ENCODE peak calls at places on chromosomes 11 and 22, in seven cellular contexts. L is stimulated activated CD4-positive, alpha-beta T cell treated with anti-CD3 and anti-CD28 coated beads, Interleukin-1b, Interleukin-23, amount 100 ng/mL, for 1 hour; A is transverse colon; D is GM20000; B is posterior vena cava; C is tibial artery; X is stimulated activated CD8-positive, alpha-beta memory T cell treated with anti-CD3 and anti-CD28 coated beads, Interleukin-4, amount 100 ng/mL, for 24 hours. E is an unnamed sample.
A peak's percentile ranks its signal among the peaks of the same experiment; 100 is the strongest.

GRCh38 chr11:18698341-18699268 is at the start of gene TMEM86A:
- DNase-seq in L (peak; percentile 81), A (peak; percentile 95), D (peak; percentile 96), B (peak; percentile 97), C (peak; percentile 94), X (peak; percentile 84), E (peak; percentile 96)

GRCh38 chr22:25837288-25837900 is 95.4 kb downstream of the MYO18B start:
- DNase-seq in L (no peak), A (no peak), D (no peak), B (no peak), C (no peak), X (no peak), E (no peak)

GRCh38 chr11:125404811-125405481 is 91.1 kb downstream of the FEZ1 start:
- DNase-seq in L (peak; percentile 36), A (peak; percentile 63), D (peak; percentile 81), B (peak; percentile 90), C (peak; percentile 63), X (peak; percentile 56), E (peak; percentile 88)

GRCh38 chr11:113982306-113982705 is 7.4 kb downstream of the HTR3A start:
- DNase-seq in L (no peak), A (no peak), D (no peak), B (no peak), C (no peak), X (no peak), E (no peak)

GRCh38 chr22:29625090-29625825 is 21.8 kb downstream of the NF2 start:
- DNase-seq in L (no peak), A (peak; percentile 34), D (peak; percentile 47), B (no peak), C (peak; percentile 46), X (no peak), E (peak; percentile 65)

GRCh38 chr11:115421338-115422012 is 82.7 kb downstream of the CADM1 start:
- DNase-seq in L (no peak), A (no peak), D (no peak), B (no peak), C (no peak), X (no peak), E (no peak)

GRCh38 chr22:20084547-20085413 is 4.7 kb downstream of the DGCR8 start:
- DNase-seq in L (no peak), A (no peak), D (no peak), B (no peak), C (no peak), X (no peak), E (no peak)

GRCh38 chr11:71988050-71988449 is 10.7 kb upstream of the IL18BP start:
- DNase-seq in L (no peak), A (no peak), D (no peak), B (no peak), C (no peak), X (no peak), E (no peak)

GRCh38 chr11:79059171-79059570 is 381.7 kb downstream of the TENM4 start:
- DNase-seq in L (no peak), A (no peak), D (no peak), B (no peak), C (no peak), X (no peak), E (no peak)

GRCh38 chr11:26583550-26583949 is 11.5 kb upstream of the MUC15 start:
- DNase-seq in L (no peak), A (no peak), D (no peak), B (no peak), C (no peak), X (no peak), E (no peak)

GRCh38 chr11:126355926-126356897 is 726 bp downstream of the ST3GAL4 start:
- DNase-seq in L (no peak), A (no peak), D (peak; percentile 47), B (peak; percentile 84), C (no peak), X (no peak), E (peak; percentile 79)

GRCh38 chr11:76371170-76371569 is 9.8 kb downstream of the THAP12 start:
- DNase-seq in L (no peak), A (no peak), D (peak; percentile 39), B (no peak), C (no peak), X (no peak), E (no peak)

GRCh38 chr22:46777609-46777970 is 15.1 kb downstream of the TBC1D22A start:
- DNase-seq in L (no peak), A (no peak), D (no peak), B (peak; percentile 85), C (peak; percentile 62), X (no peak), E (no peak)

GRCh38 chr22:45629469-45630089 is 42.1 kb upstream of the ATXN10 start:
- DNase-seq in L (no peak), A (no peak), D (no peak), B (peak; percentile 38), C (no peak), X (no peak), E (no peak)

GRCh38 chr11:68146704-68147474 is 25.7 kb upstream of the CHKA start:
- DNase-seq in L (no peak), A (peak; percentile 84), D (no peak), B (no peak), C (no peak), X (no peak), E (no peak)

GRCh38 chr11:2213384-2213842 is 41.8 kb upstream of the TH start:
- DNase-seq in L (no peak), A (no peak), D (no peak), B (peak; percentile 58), C (no peak), X (peak; percentile 41), E (peak; percentile 58)

GRCh38 chr11:119056397-119056999 is 507 bp downstream of the HYOU1 start:
- DNase-seq in L (no peak), A (peak; percentile 70), D (peak; percentile 47), B (no peak), C (no peak), X (peak; percentile 7), E (peak; percentile 69)

GRCh38 chr11:3644817-3645235 is at the start of gene ART1:
- DNase-seq in L (no peak), A (no peak), D (no peak), B (no peak), C (no peak), X (no peak), E (no peak)

GRCh38 chr11:110463153-110463552 is 33.4 kb downstream of the FDX1 start:
- DNase-seq in L (no peak), A (peak; percentile 46), D (no peak), B (peak; percentile 86), C (peak; percentile 48), X (peak; percentile 10), E (peak; percentile 75)

GRCh38 chr22:20024225-20025087 is 3.5 kb downstream of the TANGO2 start:
- DNase-seq in L (no peak), A (no peak), D (no peak), B (peak; percentile 72), C (no peak), X (no peak), E (no peak)

GRCh38 chr11:27370374-27370773 is 7.4 kb upstream of the CCDC34 start:
- DNase-seq in L (no peak), A (no peak), D (no peak), B (no peak), C (no peak), X (no peak), E (no peak)

GRCh38 chr11:68579455-68579854 is 104.9 kb upstream of the GAL start:
- DNase-seq in L (no peak), A (no peak), D (no peak), B (no peak), C (no peak), X (no peak), E (no peak)

GRCh38 chr11:17413414-17414316 is 25.2 kb upstream of the KCNJ11 start:
- DNase-seq in L (no peak), A (peak; percentile 72), D (no peak), B (peak; percentile 58), C (no peak), X (no peak), E (no peak)

GRCh38 chr11:70481625-70482528 is 83.5 kb downstream of the CTTN start:
- DNase-seq in L (no peak), A (peak; percentile 34), D (no peak), B (peak; percentile 78), C (no peak), X (no peak), E (no peak)

GRCh38 chr22:37161442-37161841 is 11.7 kb upstream of the IL2RB start:
- DNase-seq in L (no peak), A (no peak), D (no peak), B (no peak), C (no peak), X (no peak), E (no peak)

GRCh38 chr11:78715639-78716311 is 141.1 kb upstream of the NARS2 start:
- DNase-seq in L (no peak), A (peak; percentile 66), D (peak; percentile 53), B (no peak), C (peak; percentile 38), X (peak; percentile 11), E (peak; percentile 60)

GRCh38 chr22:19503869-19504268 is 20.3 kb downstream of the CLDN5 start:
- DNase-seq in L (no peak), A (no peak), D (no peak), B (peak; percentile 57), C (no peak), X (no peak), E (no peak)

GRCh38 chr11:117039270-117039669 is 59.0 kb downstream of the SIK3 start:
- DNase-seq in L (no peak), A (no peak), D (no peak), B (no peak), C (no peak), X (no peak), E (no peak)

GRCh38 chr22:20107951-20108756 is 7.8 kb upstream of the RANBP1 start:
- DNase-seq in L (no peak), A (no peak), D (no peak), B (no peak), C (no peak), X (no peak), E (no peak)

GRCh38 chr22:44351685-44352377 is 39.1 kb upstream of the SHISAL1 start:
- DNase-seq in L (no peak), A (peak; percentile 54), D (no peak), B (no peak), C (no peak), X (peak; percentile 9), E (no peak)

GRCh38 chr11:95831198-95831883 is 41.0 kb downstream of the CEP57 start:
- DNase-seq in L (no peak), A (no peak), D (no peak), B (no peak), C (no peak), X (no peak), E (no peak)

GRCh38 chr11:28442113-28442512 is 333.9 kb downstream of the METTL15 start:
- DNase-seq in L (no peak), A (no peak), D (no peak), B (no peak), C (no peak), X (no peak), E (no peak)

GRCh38 chr11:68948496-68948895 is 32.3 kb downstream of the MRGPRD start:
- DNase-seq in L (no peak), A (no peak), D (no peak), B (no peak), C (no peak), X (no peak), E (no peak)

GRCh38 chr11:114061053-114062049 is 1.8 kb downstream of the ZBTB16 start:
- DNase-seq in L (no peak), A (no peak), D (peak; percentile 39), B (peak; percentile 83), C (no peak), X (no peak), E (no peak)

GRCh38 chr22:19062909-19063308 is 59.3 kb downstream of the DGCR2 start:
- DNase-seq in L (no peak), A (no peak), D (no peak), B (no peak), C (no peak), X (no peak), E (no peak)

GRCh38 chr11:69497221-69497787 is 15.8 kb downstream of the LINC01488 start:
- DNase-seq in L (no peak), A (peak; percentile 47), D (no peak), B (peak; percentile 95), C (peak; percentile 63), X (no peak), E (peak; percentile 88)

GRCh38 chr11:35134403-35135126 is 4.4 kb upstream of the CD44 start:
- DNase-seq in L (no peak), A (no peak), D (no peak), B (no peak), C (no peak), X (no peak), E (no peak)

GRCh38 chr22:37178350-37179125 is 9.5 kb downstream of the C1QTNF6 start:
- DNase-seq in L (no peak), A (peak; percentile 76), D (no peak), B (peak; percentile 70), C (no peak), X (no peak), E (peak; percentile 61)

E was measured in sciatic nerve.